ENCODE peak calls at places on chromosomes 12 and 14, in six cellular contexts. One of them, this sample, is unnamed.

GRCh38 chr12:82486524-82487235 is 128.4 kb downstream of the METTL25 start:
- DNase-seq in dorsolateral prefrontal cortex: no peak
- DNase-seq in astrocyte of the cerebellum: peak
- DNase-seq in brain microvascular endothelial cell: peak
- DNase-seq in AG10803: peak
- DNase-seq in astrocyte: peak
- DNase-seq in this sample: no peak

GRCh38 chr14:43361766-43362165 is 1145.3 kb downstream of the FSCB start:
- DNase-seq in AG10803: no peak
- DNase-seq in astrocyte: no peak
- DNase-seq in astrocyte of the cerebellum: no peak
- DNase-seq in dorsolateral prefrontal cortex: no peak
- DNase-seq in brain microvascular endothelial cell: no peak
- DNase-seq in this sample: no peak

GRCh38 chr14:20177433-20177974 is 13.2 kb upstream of the OR11G2 start:
- DNase-seq in AG10803: no peak
- DNase-seq in astrocyte: no peak
- DNase-seq in dorsolateral prefrontal cortex: no peak
- DNase-seq in astrocyte of the cerebellum: no peak
- DNase-seq in brain microvascular endothelial cell: no peak
- DNase-seq in this sample: no peak

GRCh38 chr12:57078519-57079404 is at the start of gene NEMP1:
- DNase-seq in astrocyte: peak
- DNase-seq in brain microvascular endothelial cell: peak
- DNase-seq in AG10803: peak
- DNase-seq in dorsolateral prefrontal cortex: peak
- DNase-seq in astrocyte of the cerebellum: peak
- DNase-seq in this sample: peak

GRCh38 chr12:81610955-81611889 is 147.9 kb downstream of the PPFIA2 start:
- DNase-seq in astrocyte: no peak
- DNase-seq in astrocyte of the cerebellum: no peak
- DNase-seq in AG10803: no peak
- DNase-seq in brain microvascular endothelial cell: no peak
- DNase-seq in dorsolateral prefrontal cortex: no peak
- DNase-seq in this sample: no peak

GRCh38 chr14:34322940-34323418 is 139.1 kb downstream of the SPTSSA start:
- DNase-seq in brain microvascular endothelial cell: peak
- DNase-seq in AG10803: peak
- DNase-seq in astrocyte: no peak
- DNase-seq in dorsolateral prefrontal cortex: no peak
- DNase-seq in astrocyte of the cerebellum: no peak
- DNase-seq in this sample: peak

GRCh38 chr12:123882306-123882705 is 90.3 kb downstream of the CCDC92 start:
- DNase-seq in dorsolateral prefrontal cortex: no peak
- DNase-seq in AG10803: no peak
- DNase-seq in astrocyte of the cerebellum: no peak
- DNase-seq in astrocyte: no peak
- DNase-seq in brain microvascular endothelial cell: no peak
- DNase-seq in this sample: no peak

GRCh38 chr14:99749763-99750715 is 43.2 kb upstream of the EML1 start:
- DNase-seq in astrocyte: no peak
- DNase-seq in dorsolateral prefrontal cortex: no peak
- DNase-seq in AG10803: no peak
- DNase-seq in brain microvascular endothelial cell: no peak
- DNase-seq in astrocyte of the cerebellum: no peak
- DNase-seq in this sample: no peak

GRCh38 chr12:11965258-11965910 is 105.4 kb upstream of the BCL2L14 start:
- DNase-seq in astrocyte of the cerebellum: no peak
- DNase-seq in astrocyte: no peak
- DNase-seq in dorsolateral prefrontal cortex: no peak
- DNase-seq in brain microvascular endothelial cell: no peak
- DNase-seq in AG10803: no peak
- DNase-seq in this sample: no peak

GRCh38 chr14:65499138-65499537 is 86.6 kb downstream of the FUT8 start:
- DNase-seq in astrocyte: no peak
- DNase-seq in dorsolateral prefrontal cortex: no peak
- DNase-seq in brain microvascular endothelial cell: no peak
- DNase-seq in astrocyte of the cerebellum: no peak
- DNase-seq in AG10803: no peak
- DNase-seq in this sample: no peak

GRCh38 chr14:65496178-65496993 is 83.9 kb downstream of the FUT8 start:
- DNase-seq in AG10803: peak
- DNase-seq in brain microvascular endothelial cell: no peak
- DNase-seq in dorsolateral prefrontal cortex: no peak
- DNase-seq in astrocyte: peak
- DNase-seq in astrocyte of the cerebellum: no peak
- DNase-seq in this sample: peak

GRCh38 chr14:65502676-65503124 is 90.2 kb downstream of the FUT8 start:
- DNase-seq in astrocyte of the cerebellum: peak
- DNase-seq in brain microvascular endothelial cell: peak
- DNase-seq in AG10803: peak
- DNase-seq in astrocyte: peak
- DNase-seq in dorsolateral prefrontal cortex: no peak
- DNase-seq in this sample: no peak

GRCh38 chr14:65500075-65500474 is 87.5 kb downstream of the FUT8 start:
- DNase-seq in dorsolateral prefrontal cortex: no peak
- DNase-seq in brain microvascular endothelial cell: no peak
- DNase-seq in astrocyte: no peak
- DNase-seq in AG10803: no peak
- DNase-seq in astrocyte of the cerebellum: no peak
- DNase-seq in this sample: no peak

GRCh38 chr14:65501328-65501727 is 88.8 kb downstream of the FUT8 start:
- DNase-seq in astrocyte: no peak
- DNase-seq in astrocyte of the cerebellum: no peak
- DNase-seq in AG10803: no peak
- DNase-seq in dorsolateral prefrontal cortex: no peak
- DNase-seq in brain microvascular endothelial cell: no peak
- DNase-seq in this sample: no peak
- TF ChIP-seq CTCF in astrocyte: no peak
- TF ChIP-seq CTCF in astrocyte of the cerebellum: peak
- TF ChIP-seq CTCF in AG10803: peak
- TF ChIP-seq CTCF in dorsolateral prefrontal cortex: no peak
- TF ChIP-seq CTCF in brain microvascular endothelial cell: peak
- TF ChIP-seq CTCF in this sample: no peak

DNA sequence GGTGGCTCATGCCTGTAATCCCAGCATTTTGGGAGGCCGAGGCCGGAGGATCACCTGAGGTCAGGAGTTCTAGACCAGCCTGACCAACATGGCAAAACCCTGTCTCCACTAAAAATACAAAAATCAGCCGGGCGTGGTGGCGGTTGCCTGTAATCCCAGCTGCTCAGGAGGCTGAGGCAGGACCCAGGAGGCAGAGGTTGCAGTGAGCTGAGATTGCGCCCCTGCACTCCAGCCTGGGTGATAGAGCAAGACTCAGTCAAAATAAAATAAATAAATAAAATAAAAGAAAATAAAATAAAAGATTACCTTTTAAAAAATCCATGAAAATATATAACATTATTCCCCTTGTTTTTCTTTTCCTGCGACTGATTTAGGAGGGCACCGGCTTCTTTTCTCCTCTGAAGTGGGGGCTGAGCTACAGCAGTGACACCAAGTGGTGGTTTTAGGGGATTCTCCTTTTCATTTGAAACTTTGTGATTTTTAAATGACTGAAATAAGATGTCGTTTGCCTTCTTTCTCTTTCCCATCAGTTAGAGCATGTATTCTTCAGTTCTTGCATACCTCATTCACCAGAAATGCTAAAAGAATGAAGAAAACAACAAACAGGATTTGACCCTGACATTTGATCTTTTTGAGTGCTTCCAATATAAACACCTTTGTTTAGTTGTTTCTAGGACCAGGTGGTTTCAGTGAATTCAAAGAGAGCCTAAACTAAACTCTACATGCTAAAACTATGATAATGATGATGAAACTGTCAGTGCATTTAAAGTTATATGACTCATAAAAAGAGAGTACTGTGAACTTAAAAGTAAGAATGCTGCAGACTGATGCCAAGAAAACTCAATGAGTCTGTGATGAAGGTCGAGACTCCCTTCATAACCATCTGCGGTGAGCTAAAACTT is 22.6 kb upstream of the PKP2 start:
- DNase-seq in dorsolateral prefrontal cortex: no peak
- DNase-seq in brain microvascular endothelial cell: peak
- DNase-seq in AG10803: no peak
- DNase-seq in astrocyte of the cerebellum: peak
- DNase-seq in astrocyte: peak
- DNase-seq in this sample: peak
- TF ChIP-seq CTCF in dorsolateral prefrontal cortex: peak
- TF ChIP-seq CTCF in brain microvascular endothelial cell: peak
- TF ChIP-seq CTCF in AG10803: peak
- TF ChIP-seq CTCF in astrocyte of the cerebellum: peak
- TF ChIP-seq CTCF in astrocyte: peak
- TF ChIP-seq CTCF in this sample: peak

DNA sequence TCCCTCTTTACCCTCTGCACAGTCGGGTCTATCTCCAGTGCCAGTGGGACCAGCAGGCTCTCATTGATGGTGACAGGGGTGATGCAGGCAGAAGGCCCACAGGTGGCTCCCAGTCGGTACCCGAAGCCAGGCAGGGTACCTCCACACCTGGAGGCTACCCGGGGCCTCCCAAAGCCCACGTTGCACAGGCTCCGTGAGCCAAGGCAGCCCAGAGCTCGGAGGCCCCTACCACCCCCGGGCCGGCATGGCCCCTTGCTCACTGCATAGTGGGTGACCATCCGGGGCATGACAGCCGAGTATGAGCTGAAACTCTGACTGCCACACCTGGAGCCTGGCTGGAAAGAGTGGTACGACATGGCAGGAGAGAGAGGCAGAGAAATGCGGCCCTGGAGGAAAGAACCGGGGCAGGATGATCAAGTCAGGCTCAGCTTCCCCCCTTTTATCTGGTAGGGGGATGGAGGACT is at the start of gene KRT82:
- DNase-seq in astrocyte: no peak
- DNase-seq in dorsolateral prefrontal cortex: no peak
- DNase-seq in brain microvascular endothelial cell: no peak
- DNase-seq in AG10803: no peak
- DNase-seq in astrocyte of the cerebellum: no peak
- DNase-seq in this sample: no peak
- TF ChIP-seq CTCF in astrocyte: no peak
- TF ChIP-seq CTCF in dorsolateral prefrontal cortex: no peak
- TF ChIP-seq CTCF in brain microvascular endothelial cell: no peak
- TF ChIP-seq CTCF in AG10803: no peak
- TF ChIP-seq CTCF in astrocyte of the cerebellum: no peak
- TF ChIP-seq CTCF in this sample: no peak

DNA sequence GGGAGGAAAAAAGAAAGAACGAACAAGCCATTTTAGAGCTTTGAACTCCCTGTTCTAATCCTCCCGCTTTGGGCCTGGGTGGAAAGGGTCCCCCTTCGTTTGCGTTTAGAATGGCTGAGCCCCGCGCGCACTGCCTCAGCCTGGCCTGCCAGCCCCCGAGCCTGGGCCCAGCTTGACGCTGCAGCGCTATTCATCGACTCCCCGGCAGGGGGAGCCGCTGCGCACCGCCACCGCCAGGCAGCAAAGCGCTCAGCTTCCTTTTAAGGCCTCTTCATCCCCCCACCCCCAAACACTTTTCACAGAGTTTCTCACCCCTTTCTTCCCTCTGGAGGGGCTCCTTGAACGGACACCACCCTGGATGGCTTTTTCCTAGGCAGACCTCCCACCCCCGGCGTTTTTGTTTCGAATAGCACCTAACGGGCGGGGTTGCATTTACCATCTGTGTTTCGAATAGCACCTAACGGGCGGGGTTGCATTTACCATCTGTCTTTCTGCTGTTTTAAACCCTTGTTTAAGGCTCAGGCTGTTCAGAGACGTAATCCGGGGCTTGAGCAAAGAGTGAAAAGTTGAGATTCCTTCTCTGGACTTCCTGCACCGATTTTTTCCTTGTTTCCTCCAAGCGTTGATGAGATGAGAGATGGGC is 56.4 kb upstream of the PIWIL1 start:
- DNase-seq in astrocyte: no peak
- DNase-seq in astrocyte of the cerebellum: no peak
- DNase-seq in AG10803: peak
- DNase-seq in brain microvascular endothelial cell: no peak
- DNase-seq in dorsolateral prefrontal cortex: no peak
- DNase-seq in this sample: peak
- TF ChIP-seq CTCF in astrocyte: no peak
- TF ChIP-seq CTCF in astrocyte of the cerebellum: peak
- TF ChIP-seq CTCF in AG10803: peak
- TF ChIP-seq CTCF in brain microvascular endothelial cell: peak
- TF ChIP-seq CTCF in dorsolateral prefrontal cortex: peak
- TF ChIP-seq CTCF in this sample: peak

DNA sequence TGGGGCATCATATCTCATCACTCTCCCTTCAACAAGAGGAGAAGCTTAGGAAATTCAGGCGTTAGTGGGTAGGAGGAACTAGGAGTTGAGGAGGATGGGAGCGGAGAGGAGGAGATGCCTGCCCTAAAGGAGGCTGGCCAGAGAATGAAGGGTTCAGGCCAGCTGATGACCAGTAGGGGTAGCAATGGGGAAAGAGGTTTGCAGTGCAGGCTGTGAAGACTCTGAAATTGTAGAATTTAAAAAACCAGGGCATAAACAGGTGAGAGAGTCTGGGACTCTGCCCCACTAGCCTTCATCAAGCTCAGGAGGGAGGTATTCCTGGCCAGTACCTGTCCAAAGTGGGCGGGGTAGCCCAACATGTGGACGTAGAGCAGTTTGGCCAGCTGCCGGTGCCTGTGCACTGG is 807 bp downstream of the AP1G2 start:
- DNase-seq in astrocyte of the cerebellum: no peak
- DNase-seq in astrocyte: no peak
- DNase-seq in brain microvascular endothelial cell: peak
- DNase-seq in dorsolateral prefrontal cortex: no peak
- DNase-seq in AG10803: peak
- DNase-seq in this sample: no peak
- TF ChIP-seq CTCF in astrocyte of the cerebellum: peak
- TF ChIP-seq CTCF in astrocyte: no peak
- TF ChIP-seq CTCF in brain microvascular endothelial cell: peak
- TF ChIP-seq CTCF in dorsolateral prefrontal cortex: no peak
- TF ChIP-seq CTCF in AG10803: peak
- TF ChIP-seq CTCF in this sample: no peak

DNA sequence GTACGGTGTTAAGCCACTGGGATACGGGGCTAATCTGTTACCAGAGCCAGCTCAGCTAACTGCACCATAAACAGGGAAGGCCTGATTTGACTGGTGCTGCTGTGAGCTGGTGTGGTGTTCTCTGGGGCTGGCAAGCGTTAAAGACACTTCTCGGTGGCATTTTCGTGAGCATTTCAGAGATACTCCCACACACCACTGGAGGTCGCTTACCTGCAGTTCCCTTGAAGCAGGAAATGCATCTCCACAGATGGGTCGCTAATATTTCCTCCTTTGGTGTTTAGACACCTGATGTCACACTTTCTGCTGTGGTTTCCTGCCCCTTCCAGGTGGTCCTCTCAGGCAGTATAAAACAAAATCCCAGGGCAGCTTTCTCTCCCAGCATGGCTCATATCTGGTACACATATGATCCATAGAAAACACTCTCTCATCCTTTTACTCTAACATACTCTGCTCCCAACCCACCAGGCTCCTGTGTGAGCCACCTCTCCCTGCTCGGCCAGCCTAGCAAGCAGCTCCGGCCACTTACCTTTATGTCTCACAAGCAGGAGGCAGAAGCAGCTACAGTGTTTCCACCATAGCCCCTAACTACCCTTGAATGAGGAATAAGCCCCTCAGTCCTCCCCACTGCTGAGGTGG is 129.9 kb upstream of the GRIN2B start:
- DNase-seq in AG10803: no peak
- DNase-seq in dorsolateral prefrontal cortex: no peak
- DNase-seq in astrocyte: no peak
- DNase-seq in brain microvascular endothelial cell: no peak
- DNase-seq in astrocyte of the cerebellum: no peak
- DNase-seq in this sample: peak
- TF ChIP-seq CTCF in AG10803: no peak
- TF ChIP-seq CTCF in dorsolateral prefrontal cortex: no peak
- TF ChIP-seq CTCF in astrocyte: no peak
- TF ChIP-seq CTCF in brain microvascular endothelial cell: no peak
- TF ChIP-seq CTCF in astrocyte of the cerebellum: no peak
- TF ChIP-seq CTCF in this sample: no peak